ENCODE peak calls at places on chromosomes 6 and 20, in eight cellular contexts. One of them, this sample, is unnamed.

GRCh38 chr6:107800564-107801164 is 23.4 kb downstream of the SCML4 start:
- DNase-seq in adrenal gland: no peak
- DNase-seq in HEK293T: no peak
- DNase-seq in IMR-90: no peak
- DNase-seq in hippocampal formation: no peak
- DNase-seq in activated CD4-positive, alpha-beta T cell treated with anti-CD3 and anti-CD28 coated beads, Interleukin-2, amount 10 ng/mL, durations not matched to agents 7 days and 5 days: peak
- DNase-seq in fibroblast of pulmonary artery: peak
- DNase-seq in neural crest cell: no peak
- DNase-seq in this sample: no peak

GRCh38 chr6:87483929-87484328 is 11.2 kb downstream of the SLC35A1 start:
- DNase-seq in HEK293T: peak
- DNase-seq in neural crest cell: peak
- DNase-seq in adrenal gland: no peak
- DNase-seq in activated CD4-positive, alpha-beta T cell treated with anti-CD3 and anti-CD28 coated beads, Interleukin-2, amount 10 ng/mL, durations not matched to agents 7 days and 5 days: peak
- DNase-seq in fibroblast of pulmonary artery: peak
- DNase-seq in hippocampal formation: no peak
- DNase-seq in IMR-90: peak
- DNase-seq in this sample: no peak

GRCh38 chr6:24761193-24761835 is 13.4 kb upstream of the GMNN start:
- DNase-seq in activated CD4-positive, alpha-beta T cell treated with anti-CD3 and anti-CD28 coated beads, Interleukin-2, amount 10 ng/mL, durations not matched to agents 7 days and 5 days: no peak
- DNase-seq in fibroblast of pulmonary artery: no peak
- DNase-seq in hippocampal formation: no peak
- DNase-seq in IMR-90: no peak
- DNase-seq in HEK293T: peak
- DNase-seq in neural crest cell: no peak
- DNase-seq in adrenal gland: no peak
- DNase-seq in this sample: peak

GRCh38 chr6:121887724-121888123 is 452.3 kb downstream of the GJA1 start:
- DNase-seq in hippocampal formation: no peak
- DNase-seq in HEK293T: no peak
- DNase-seq in adrenal gland: no peak
- DNase-seq in fibroblast of pulmonary artery: no peak
- DNase-seq in IMR-90: no peak
- DNase-seq in neural crest cell: no peak
- DNase-seq in activated CD4-positive, alpha-beta T cell treated with anti-CD3 and anti-CD28 coated beads, Interleukin-2, amount 10 ng/mL, durations not matched to agents 7 days and 5 days: no peak
- DNase-seq in this sample: no peak

GRCh38 chr6:111456208-111456607 is 26.8 kb downstream of the REV3L start:
- DNase-seq in activated CD4-positive, alpha-beta T cell treated with anti-CD3 and anti-CD28 coated beads, Interleukin-2, amount 10 ng/mL, durations not matched to agents 7 days and 5 days: no peak
- DNase-seq in fibroblast of pulmonary artery: peak
- DNase-seq in neural crest cell: no peak
- DNase-seq in adrenal gland: no peak
- DNase-seq in hippocampal formation: no peak
- DNase-seq in HEK293T: no peak
- DNase-seq in IMR-90: peak
- DNase-seq in this sample: no peak

GRCh38 chr6:20490591-20490990 is 43.7 kb upstream of the CDKAL1 start:
- DNase-seq in hippocampal formation: no peak
- DNase-seq in neural crest cell: no peak
- DNase-seq in fibroblast of pulmonary artery: no peak
- DNase-seq in HEK293T: no peak
- DNase-seq in adrenal gland: no peak
- DNase-seq in IMR-90: no peak
- DNase-seq in activated CD4-positive, alpha-beta T cell treated with anti-CD3 and anti-CD28 coated beads, Interleukin-2, amount 10 ng/mL, durations not matched to agents 7 days and 5 days: no peak
- DNase-seq in this sample: no peak

GRCh38 chr6:104771258-104771832 is 88.4 kb downstream of the HACE1 start:
- DNase-seq in neural crest cell: no peak
- DNase-seq in IMR-90: peak
- DNase-seq in hippocampal formation: no peak
- DNase-seq in fibroblast of pulmonary artery: peak
- DNase-seq in HEK293T: peak
- DNase-seq in activated CD4-positive, alpha-beta T cell treated with anti-CD3 and anti-CD28 coated beads, Interleukin-2, amount 10 ng/mL, durations not matched to agents 7 days and 5 days: no peak
- DNase-seq in adrenal gland: no peak
- DNase-seq in this sample: no peak

GRCh38 chr20:47215653-47216397 is 140.7 kb downstream of the ZMYND8 start:
- DNase-seq in hippocampal formation: no peak
- DNase-seq in activated CD4-positive, alpha-beta T cell treated with anti-CD3 and anti-CD28 coated beads, Interleukin-2, amount 10 ng/mL, durations not matched to agents 7 days and 5 days: no peak
- DNase-seq in fibroblast of pulmonary artery: no peak
- DNase-seq in neural crest cell: no peak
- DNase-seq in adrenal gland: peak
- DNase-seq in IMR-90: no peak
- DNase-seq in HEK293T: no peak
- DNase-seq in this sample: no peak

GRCh38 chr6:93727447-93727846 is 308.1 kb upstream of the EPHA7 start:
- DNase-seq in hippocampal formation: no peak
- DNase-seq in HEK293T: no peak
- DNase-seq in adrenal gland: no peak
- DNase-seq in activated CD4-positive, alpha-beta T cell treated with anti-CD3 and anti-CD28 coated beads, Interleukin-2, amount 10 ng/mL, durations not matched to agents 7 days and 5 days: no peak
- DNase-seq in neural crest cell: no peak
- DNase-seq in IMR-90: no peak
- DNase-seq in fibroblast of pulmonary artery: no peak
- DNase-seq in this sample: no peak

GRCh38 chr20:23145281-23145700 is 59.2 kb upstream of the CD93 start:
- DNase-seq in HEK293T: no peak
- DNase-seq in IMR-90: peak
- DNase-seq in fibroblast of pulmonary artery: peak
- DNase-seq in activated CD4-positive, alpha-beta T cell treated with anti-CD3 and anti-CD28 coated beads, Interleukin-2, amount 10 ng/mL, durations not matched to agents 7 days and 5 days: no peak
- DNase-seq in hippocampal formation: peak
- DNase-seq in neural crest cell: no peak
- DNase-seq in adrenal gland: peak
- DNase-seq in this sample: no peak

GRCh38 chr6:84466521-84466920 is 239.1 kb upstream of the CEP162 start:
- DNase-seq in hippocampal formation: no peak
- DNase-seq in HEK293T: no peak
- DNase-seq in fibroblast of pulmonary artery: peak
- DNase-seq in neural crest cell: no peak
- DNase-seq in activated CD4-positive, alpha-beta T cell treated with anti-CD3 and anti-CD28 coated beads, Interleukin-2, amount 10 ng/mL, durations not matched to agents 7 days and 5 days: no peak
- DNase-seq in IMR-90: peak
- DNase-seq in adrenal gland: no peak
- DNase-seq in this sample: no peak

GRCh38 chr20:8008733-8009132 is 10.8 kb downstream of the TMX4 start:
- DNase-seq in IMR-90: no peak
- DNase-seq in adrenal gland: no peak
- DNase-seq in HEK293T: no peak
- DNase-seq in activated CD4-positive, alpha-beta T cell treated with anti-CD3 and anti-CD28 coated beads, Interleukin-2, amount 10 ng/mL, durations not matched to agents 7 days and 5 days: no peak
- DNase-seq in hippocampal formation: no peak
- DNase-seq in fibroblast of pulmonary artery: no peak
- DNase-seq in neural crest cell: no peak
- DNase-seq in this sample: no peak

GRCh38 chr6:106145741-106146227 is 59.6 kb downstream of the PRDM1 start:
- DNase-seq in hippocampal formation: no peak
- DNase-seq in neural crest cell: no peak
- DNase-seq in adrenal gland: no peak
- DNase-seq in HEK293T: no peak
- DNase-seq in fibroblast of pulmonary artery: no peak
- DNase-seq in activated CD4-positive, alpha-beta T cell treated with anti-CD3 and anti-CD28 coated beads, Interleukin-2, amount 10 ng/mL, durations not matched to agents 7 days and 5 days: no peak
- DNase-seq in IMR-90: peak
- DNase-seq in this sample: no peak

This sample was measured in HAP-1.